ENCODE peak calls at places on chromosomes 12 and 14, in six cellular contexts. X, Q, N, S, G and Z are unnamed samples.

GRCh38 chr12:117897379-117898161 is 71.2 kb downstream of the KSR2 start:
- DNase-seq in Q (no peak), S (no peak), N (no peak), X (no peak), G (no peak), Z (no peak)

GRCh38 chr12:6089041-6089823 is 35.2 kb downstream of the VWF start:
- DNase-seq in S (no peak), N (peak; percentile 17), X (no peak), G (no peak), Q (peak; percentile 23), Z (peak; percentile 69)

GRCh38 chr12:92462049-92462448 is 240.7 kb upstream of the PLEKHG7 start:
- DNase-seq in Q (peak; percentile 32), G (no peak), N (no peak), S (peak; percentile 40), X (no peak), Z (no peak)

GRCh38 chr12:95218852-95219171 is 1.2 kb downstream of the VEZT start:
- DNase-seq in G (peak; percentile 46), Q (peak; percentile 34), X (no peak), S (peak; percentile 59), N (no peak), Z (peak; percentile 50)

GRCh38 chr12:34219046-34219770 is 196.9 kb downstream of the ALG10 start:
- DNase-seq in Q (peak; percentile 3), G (no peak), N (no peak), S (no peak), X (no peak), Z (no peak)

GRCh38 chr14:61675291-61675690 is 20.0 kb upstream of the HIF1A start:
- DNase-seq in N (no peak), X (no peak), G (no peak), Q (no peak), S (no peak), Z (no peak)

GRCh38 chr14:71324767-71325272 is 417.6 kb downstream of the PCNX1 start:
- DNase-seq in N (no peak), S (peak; percentile 56), X (no peak), G (peak; percentile 15), Q (no peak), Z (peak; percentile 62)

GRCh38 chr14:30191639-30192279 is 264.1 kb upstream of the PRKD1 start:
- DNase-seq in S (no peak), G (no peak), N (no peak), X (no peak), Q (no peak), Z (no peak)

GRCh38 chr12:9647825-9648700 is 21.4 kb upstream of the CLEC2D start:
- DNase-seq in N (peak; percentile 72), Q (peak; percentile 87), S (peak; percentile 97), G (peak; percentile 89), X (peak; percentile 80), Z (peak; percentile 74)

GRCh38 chr12:68001486-68002466 is 12.5 kb downstream of the IFNG-AS1 start:
- DNase-seq in G (no peak), N (no peak), X (no peak), S (no peak), Q (peak; percentile 25), Z (peak; percentile 40)

GRCh38 chr12:34396861-34397590 is 374.7 kb downstream of the ALG10 start:
- DNase-seq in N (peak; percentile 8), S (no peak), G (no peak), X (peak; percentile 5), Q (no peak), Z (no peak)

GRCh38 chr14:22465201-22465835 is 123.7 kb downstream of the DAD1 start:
- DNase-seq in Q (peak; percentile 67), G (no peak), S (no peak), N (no peak), X (no peak), Z (peak; percentile 30)

GRCh38 chr14:93160353-93160801 is 24.3 kb downstream of the MOAP1 start:
- DNase-seq in X (no peak), N (no peak), Q (no peak), G (no peak), S (peak; percentile 40), Z (peak; percentile 54)

GRCh38 chr14:71416392-71416791 is 509.1 kb downstream of the PCNX1 start:
- DNase-seq in N (no peak), G (no peak), S (no peak), Q (peak; percentile 39), X (no peak), Z (peak; percentile 63)